ENCODE peak calls at places on chromosomes 4 and X, in five cellular contexts. N is HCEC 1CT, S is SHP77, W is ovary, U is ELR. B is an unnamed sample.

GRCh38 chr4:168408620-168409019 is 71.7 kb downstream of the DDX60L start:
- DNase-seq in W (peak), U (peak), S (no peak), N (peak), B (no peak)

GRCh38 chr4:33780952-33781655 is 2463.2 kb downstream of the ARAP2 start:
- DNase-seq in S (no peak), U (peak), W (no peak), N (peak), B (no peak)

GRCh38 chr4:31983677-31984076 is 1263.5 kb downstream of the PCDH7 start:
- DNase-seq in W (no peak), U (no peak), N (no peak), S (no peak), B (no peak)

GRCh38 chr4:123603165-123603564 is 206.6 kb downstream of the SPRY1 start:
- DNase-seq in N (peak), W (no peak), U (peak), S (no peak), B (no peak)

GRCh38 chr4:26424143-26424542 is 66.1 kb downstream of the CCKAR start:
- DNase-seq in S (no peak), N (no peak), W (no peak), U (no peak), B (no peak)

GRCh38 chr4:140703463-140703862 is 52.7 kb downstream of the TBC1D9 start:
- DNase-seq in N (no peak), S (no peak), W (no peak), U (no peak), B (no peak)

GRCh38 chr4:106266201-106266600 is 49.8 kb downstream of the TBCK start:
- DNase-seq in W (no peak), N (peak), U (peak), S (no peak), B (no peak)

GRCh38 chr4:159103406-159104131 is 690 bp downstream of the RAPGEF2 start:
- DNase-seq in N (peak), W (peak), U (peak), S (no peak), B (no peak)

GRCh38 chrX:133183806-133184205 is 34.3 kb downstream of the TFDP3 start:
- DNase-seq in U (no peak), S (no peak), W (no peak), N (no peak), B (no peak)

GRCh38 chr4:120769227-120769626 is 153.3 kb downstream of the PRDM5 start:
- DNase-seq in S (no peak), N (peak), W (no peak), U (peak), B (no peak)

GRCh38 chr4:176896211-176896610 is 103.5 kb upstream of the VEGFC start:
- DNase-seq in U (no peak), W (no peak), S (no peak), N (no peak), B (no peak)

B was measured in glomerular endothelial cell.